ENCODE peak calls at places on chromosomes 2 and 18, in seven cellular contexts. G is cardiac fibroblast, U is AG09319, Q is DND-41, X is endothelial cell, R is fibroblast of villous mesenchyme, T is fibroblast of pulmonary artery. K is an unnamed sample.

GRCh38 chr2:216644846-216645635 is 11.8 kb downstream of the IGFBP2 start:
- DNase-seq in R (no peak), Q (peak), G (no peak), T (no peak), X (no peak), U (no peak), K (no peak)

GRCh38 chr2:33215299-33215698 is 261.1 kb upstream of the RASGRP3 start:
- DNase-seq in Q (no peak), X (no peak), T (peak), U (peak), G (peak), R (peak), K (no peak)

GRCh38 chr18:36454258-36454657 is 156.7 kb downstream of the FHOD3 start:
- DNase-seq in G (no peak), X (no peak), T (no peak), U (no peak), Q (no peak), R (no peak), K (no peak)

GRCh38 chr2:159725713-159726112 is 13.4 kb downstream of the MARCHF7 start:
- DNase-seq in R (no peak), T (no peak), G (no peak), Q (no peak), X (no peak), U (no peak), K (no peak)

GRCh38 chr2:8682719-8683667 is 1.1 kb downstream of the ID2 start:
- DNase-seq in G (peak), T (peak), X (no peak), R (peak), U (no peak), Q (peak), K (peak)

GRCh38 chr18:24153397-24153796 is 14.5 kb downstream of the CABYR start:
- DNase-seq in R (no peak), T (no peak), X (no peak), G (no peak), Q (no peak), U (no peak), K (no peak)

GRCh38 chr2:6352906-6353515 is 512.7 kb downstream of the CMPK2 start:
- DNase-seq in X (peak), R (peak), Q (peak), G (no peak), T (no peak), U (no peak), K (peak)

GRCh38 chr2:197759013-197759412 is 26.1 kb downstream of the BOLL start:
- DNase-seq in G (no peak), U (no peak), R (no peak), T (no peak), Q (no peak), X (no peak), K (no peak)

GRCh38 chr2:129502781-129503180 is 476.7 kb upstream of the RAB6C start:
- DNase-seq in X (no peak), U (no peak), R (no peak), G (no peak), Q (no peak), T (no peak), K (no peak)

GRCh38 chr2:54724560-54725342 is 1.3 kb downstream of the EML6 start:
- DNase-seq in R (peak), Q (peak), U (no peak), X (peak), T (no peak), G (no peak), K (peak)

GRCh38 chr2:160621748-160622147 is 128.1 kb upstream of the RBMS1 start:
- DNase-seq in T (no peak), X (no peak), R (peak), U (no peak), Q (no peak), G (peak), K (no peak)

GRCh38 chr2:241049739-241050623 is 51.6 kb downstream of the SNED1 start:
- DNase-seq in T (peak), X (peak), U (no peak), R (peak), G (no peak), Q (peak), K (no peak)

GRCh38 chr2:22801071-22801470 is 583.9 kb upstream of the KLHL29 start:
- DNase-seq in X (no peak), Q (no peak), G (no peak), U (no peak), R (no peak), T (no peak), K (no peak)

GRCh38 chr2:193824474-193824873 is 1629.7 kb upstream of the TMEFF2 start:
- DNase-seq in U (no peak), G (peak), Q (no peak), R (no peak), X (no peak), T (peak), K (no peak)

GRCh38 chr2:15670981-15671380 is 79.3 kb downstream of the DDX1 start:
- DNase-seq in U (no peak), X (no peak), G (no peak), R (no peak), T (no peak), Q (no peak), K (no peak)

GRCh38 chr2:163157891-163158511 is 319.4 kb upstream of the KCNH7 start:
- DNase-seq in U (no peak), R (peak), X (no peak), Q (no peak), T (peak), G (peak), K (no peak)

GRCh38 chr18:63848159-63848558 is 39.3 kb upstream of the SERPINB2 start:
- DNase-seq in G (peak), Q (peak), U (peak), X (peak), T (peak), R (peak), K (peak)

GRCh38 chr2:128775064-128775347 is 456.3 kb upstream of the HS6ST1 start:
- DNase-seq in X (no peak), R (no peak), Q (no peak), G (no peak), U (no peak), T (no peak), K (no peak)

GRCh38 chr2:127865926-127866325 is 8.0 kb upstream of the POLR2D start:
- DNase-seq in Q (no peak), X (no peak), G (no peak), R (no peak), T (no peak), U (no peak), K (no peak)

GRCh38 chr18:68024716-68025115 is 508.2 kb upstream of the DSEL start:
- DNase-seq in X (no peak), R (peak), U (no peak), T (peak), G (peak), Q (no peak), K (no peak)

GRCh38 chr2:25078171-25079049 is 36.5 kb downstream of the EFR3B start:
- DNase-seq in G (peak), Q (no peak), X (no peak), U (no peak), T (peak), R (peak), K (no peak)

GRCh38 chr2:27489118-27489497 is 435 bp downstream of the IFT172 start:
- DNase-seq in X (peak), T (peak), R (peak), G (no peak), Q (no peak), U (no peak), K (peak)

GRCh38 chr2:120421126-120421829 is 75.3 kb downstream of the INHBB start:
- DNase-seq in G (no peak), R (no peak), T (no peak), Q (no peak), X (no peak), U (no peak), K (no peak)

GRCh38 chr2:18750662-18751554 is 161.5 kb upstream of the NT5C1B start:
- DNase-seq in T (peak), U (no peak), R (no peak), G (peak), X (no peak), Q (no peak), K (no peak)

GRCh38 chr2:10057231-10058107 is 14.1 kb downstream of the KLF11 start:
- DNase-seq in Q (no peak), X (peak), T (peak), R (peak), U (peak), G (peak), K (peak)

GRCh38 chr18:76984193-76985155 is 148.1 kb downstream of the MBP start:
- DNase-seq in T (no peak), R (no peak), U (no peak), G (no peak), X (no peak), Q (no peak), K (no peak)

GRCh38 chr2:232029336-232029735 is 67.8 kb downstream of the DIS3L2 start:
- DNase-seq in T (no peak), R (no peak), G (no peak), U (no peak), X (no peak), Q (no peak), K (no peak)

DNA sequence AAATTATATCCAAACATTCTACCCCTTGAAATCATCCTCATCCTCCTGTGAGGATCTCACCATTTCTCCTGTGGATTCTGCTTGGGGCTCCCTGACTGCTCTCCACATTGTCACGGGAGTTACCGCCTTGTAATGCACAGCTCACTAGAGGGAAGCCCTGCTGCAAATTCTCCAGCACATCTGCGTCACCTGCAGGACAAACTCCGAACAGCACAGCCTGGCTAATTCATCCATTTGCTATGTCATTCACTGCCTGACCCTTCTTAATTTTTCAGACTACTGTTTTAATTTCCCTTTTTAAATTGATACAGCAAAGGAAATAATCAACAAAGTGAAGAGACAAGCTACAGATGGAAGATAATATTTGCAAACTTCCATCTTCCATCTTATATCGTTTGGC is 627.4 kb downstream of the FBXO15 start:
- DNase-seq in X (peak), Q (no peak), U (no peak), T (peak), G (peak), R (no peak), K (no peak)
- TF ChIP-seq CTCF in X (peak), Q (no peak), U (no peak), T (peak), G (peak), R (peak), K (no peak)

DNA sequence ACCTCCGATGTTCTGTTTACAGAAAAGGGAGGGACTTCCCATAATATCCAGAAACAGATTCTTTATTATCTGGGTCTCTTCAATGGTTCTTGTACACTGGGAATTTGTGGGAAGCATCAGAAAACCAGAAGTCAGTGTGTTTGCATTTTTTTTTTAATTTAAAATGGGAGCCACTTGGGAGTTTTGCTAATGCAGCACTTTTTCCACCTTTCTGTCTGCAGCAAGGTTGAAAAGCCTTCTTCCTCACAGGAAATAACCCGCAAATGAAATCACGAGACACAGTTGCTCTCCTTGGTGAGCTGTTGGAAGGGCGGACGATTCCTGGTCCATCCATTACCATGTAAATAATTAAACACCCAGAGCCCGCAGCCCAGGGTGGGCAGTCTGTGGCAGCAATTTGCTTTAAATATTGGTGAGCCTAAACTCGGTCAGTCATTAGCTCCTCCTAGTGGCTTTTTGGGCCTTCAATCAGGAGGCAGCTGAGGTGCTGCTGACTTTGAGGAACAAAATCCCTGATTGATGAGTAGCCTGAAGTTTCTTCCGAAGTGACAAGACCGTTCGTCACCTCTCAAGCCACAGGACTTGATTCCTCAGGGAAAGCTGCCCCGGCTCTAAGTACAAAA is 471.5 kb downstream of the EPHA4 start:
- DNase-seq in T (no peak), Q (no peak), R (no peak), X (no peak), G (no peak), U (no peak), K (no peak)
- TF ChIP-seq CTCF in T (no peak), Q (no peak), R (no peak), X (no peak), G (no peak), U (peak), K (no peak)

GRCh38 chr2:69095246-69095645 is 82.3 kb downstream of the ANTXR1 start:
- DNase-seq in U (no peak), T (peak), Q (no peak), R (peak), G (peak), X (no peak), K (no peak)
- TF ChIP-seq CTCF in U (no peak), T (no peak), Q (no peak), R (no peak), G (no peak), X (no peak), K (no peak)

GRCh38 chr2:72220170-72220569 is 72.5 kb upstream of the CYP26B1 start:
- DNase-seq in X (peak), R (peak), Q (peak), T (no peak), U (no peak), G (no peak), K (no peak)
- TF ChIP-seq CTCF in X (peak), R (peak), Q (peak), T (peak), U (no peak), G (peak), K (no peak)

DNA sequence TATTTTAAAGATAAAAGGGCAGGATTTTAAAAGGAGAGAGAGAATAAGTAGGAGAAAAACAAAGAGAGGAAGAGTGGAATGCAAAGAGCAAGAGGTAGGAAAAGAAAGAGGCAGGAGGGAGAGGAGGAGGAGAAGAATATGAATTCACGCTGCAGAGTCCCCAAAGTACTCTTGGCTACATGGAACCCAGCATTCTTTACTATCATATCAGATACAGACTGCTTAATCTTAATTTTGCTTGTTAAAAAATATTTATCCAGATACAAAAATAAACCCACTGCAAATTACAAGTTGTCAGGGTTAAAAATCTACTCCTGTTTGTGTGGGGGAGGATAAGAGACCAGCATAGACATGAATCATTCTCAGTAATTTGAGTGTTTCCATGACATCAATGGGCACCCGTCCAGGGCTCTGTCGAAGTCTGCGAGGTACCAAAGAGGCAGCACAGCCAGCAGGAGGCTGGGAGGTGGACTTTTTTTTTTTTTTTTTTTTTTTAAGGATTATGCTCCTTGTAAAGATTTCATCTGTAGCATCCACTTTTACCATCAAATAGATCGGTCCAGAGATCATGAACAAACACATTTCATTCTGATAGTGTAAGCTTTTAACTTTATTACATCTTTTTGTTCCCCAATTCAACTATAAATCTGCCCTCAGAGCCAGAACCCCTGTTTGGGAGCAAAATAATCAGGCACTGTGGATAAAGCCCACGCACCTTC is 182.2 kb downstream of the TCF4 start:
- DNase-seq in T (peak), Q (no peak), R (peak), U (peak), G (peak), X (no peak), K (peak)
- TF ChIP-seq CTCF in T (peak), Q (no peak), R (peak), U (peak), G (peak), X (no peak), K (no peak)

GRCh38 chr2:11124760-11125068 is 30.6 kb upstream of the SLC66A3 start:
- DNase-seq in R (no peak), G (no peak), Q (no peak), X (no peak), U (no peak), T (no peak), K (no peak)

GRCh38 chr2:11123001-11123809 is 32.1 kb upstream of the SLC66A3 start:
- DNase-seq in X (no peak), G (no peak), R (no peak), U (no peak), Q (no peak), T (no peak), K (no peak)

GRCh38 chr2:11122380-11122779 is 32.9 kb upstream of the SLC66A3 start:
- DNase-seq in G (no peak), X (no peak), Q (no peak), T (no peak), R (no peak), U (no peak), K (no peak)

GRCh38 chr2:11121823-11122155 is 33.5 kb upstream of the SLC66A3 start:
- DNase-seq in Q (no peak), R (no peak), U (no peak), X (no peak), G (no peak), T (no peak), K (no peak)

DNA sequence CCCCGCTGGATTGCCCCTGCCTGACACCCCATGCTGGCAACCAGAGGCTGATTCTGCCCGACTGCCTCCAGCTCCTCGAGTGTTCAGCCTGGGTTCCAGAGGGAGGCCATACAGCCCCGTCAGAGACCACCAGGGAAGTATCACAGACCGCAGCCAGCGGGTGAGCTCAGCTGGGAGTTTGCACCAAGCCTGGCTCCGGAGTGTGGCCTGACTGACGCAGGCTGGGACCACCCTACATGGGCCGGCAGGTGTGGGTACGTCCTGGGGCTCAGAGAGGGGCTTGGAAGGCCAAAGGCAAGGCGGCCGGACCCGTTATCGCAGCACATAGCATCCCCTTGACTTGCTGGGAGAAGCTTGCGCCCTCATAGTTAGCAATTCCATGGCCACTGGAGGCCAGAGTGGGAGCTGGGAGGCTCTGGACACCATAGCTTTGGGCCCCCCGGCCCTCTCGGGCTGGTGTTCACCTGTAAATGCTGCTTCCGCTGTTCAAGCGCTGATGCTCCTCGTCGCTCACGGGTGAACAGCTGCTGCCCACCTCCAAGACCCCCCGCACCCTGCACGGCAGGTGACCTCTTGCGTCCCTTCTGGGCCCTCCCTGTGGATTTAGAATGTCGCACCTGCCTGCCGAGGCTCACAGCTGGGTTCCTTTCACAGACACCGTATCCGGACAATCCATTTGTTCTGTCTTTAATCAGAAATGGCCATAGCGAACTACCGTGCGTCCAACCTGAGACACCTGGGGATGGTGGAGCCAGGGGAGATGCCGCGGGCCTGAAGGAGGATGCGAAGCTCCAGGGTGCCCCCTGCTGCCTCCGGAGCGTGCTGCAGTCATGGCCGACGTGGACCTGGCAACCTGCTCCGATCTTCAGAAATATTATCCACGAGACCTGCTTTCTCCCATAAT is 31.2 kb upstream of the SLC66A3 start:
- DNase-seq in R (peak), T (peak), G (peak), Q (peak), U (peak), X (peak), K (peak)
- TF ChIP-seq CTCF in R (peak), T (peak), G (peak), Q (peak), U (peak), X (peak), K (peak)

GRCh38 chr2:154439156-154439555 is 259.3 kb upstream of the KCNJ3 start:
- DNase-seq in U (no peak), R (no peak), Q (no peak), G (peak), X (no peak), T (no peak), K (no peak)
- TF ChIP-seq CTCF in U (no peak), R (no peak), Q (peak), G (peak), X (no peak), T (peak), K (no peak)

K was measured in activated CD8-positive, alpha-beta T cell treated with anti-CD3 and anti-CD28 coated beads for 36 hours.